ENCODE peak calls at places on chromosomes 3 and 15, in four cellular contexts. One of them, this sample, is unnamed.

GRCh38 chr3:149417174-149417573 is 39.7 kb upstream of the TM4SF1 start:
- DNase-seq in transverse colon: no peak
- DNase-seq in foreskin fibroblast: no peak
- DNase-seq in AG04449: no peak
- DNase-seq in this sample: no peak

GRCh38 chr3:10996345-10997050 is 4.0 kb downstream of the SLC6A1 start:
- DNase-seq in transverse colon: no peak
- DNase-seq in foreskin fibroblast: no peak
- DNase-seq in AG04449: no peak
- DNase-seq in this sample: no peak

GRCh38 chr3:112653209-112653871 is 12.4 kb upstream of the CCDC80 start:
- DNase-seq in transverse colon: no peak
- DNase-seq in foreskin fibroblast: peak; percentile 97
- DNase-seq in AG04449: peak; percentile 98
- DNase-seq in this sample: peak; percentile 88

GRCh38 chr15:60507596-60508424 is 28.9 kb upstream of the ICE2 start:
- DNase-seq in transverse colon: peak; percentile 33
- DNase-seq in foreskin fibroblast: peak; percentile 50
- DNase-seq in AG04449: peak; percentile 24
- DNase-seq in this sample: peak; percentile 83

GRCh38 chr15:64213646-64214045 is 50.8 kb upstream of the PPIB start:
- DNase-seq in transverse colon: no peak
- DNase-seq in foreskin fibroblast: no peak
- DNase-seq in AG04449: no peak
- DNase-seq in this sample: no peak

GRCh38 chr15:40150163-40150925 is 10.5 kb upstream of the BUB1B start:
- DNase-seq in transverse colon: peak; percentile 15
- DNase-seq in foreskin fibroblast: peak; percentile 58
- DNase-seq in AG04449: no peak
- DNase-seq in this sample: peak; percentile 68

GRCh38 chr3:177441813-177442646 is 244.7 kb upstream of the TBL1XR1 start:
- DNase-seq in transverse colon: no peak
- DNase-seq in foreskin fibroblast: no peak
- DNase-seq in AG04449: no peak
- DNase-seq in this sample: no peak

GRCh38 chr3:72379500-72380187 is 468.6 kb downstream of the SHQ1 start:
- DNase-seq in transverse colon: no peak
- DNase-seq in foreskin fibroblast: no peak
- DNase-seq in AG04449: no peak
- DNase-seq in this sample: peak; percentile 62

GRCh38 chr3:27312044-27312668 is 57.0 kb downstream of the NEK10 start:
- DNase-seq in transverse colon: no peak
- DNase-seq in foreskin fibroblast: peak; percentile 63
- DNase-seq in AG04449: peak; percentile 46
- DNase-seq in this sample: peak; percentile 81

GRCh38 chr15:57345584-57345983 is 30.7 kb upstream of the CGNL1 start:
- DNase-seq in transverse colon: no peak
- DNase-seq in foreskin fibroblast: no peak
- DNase-seq in AG04449: no peak
- DNase-seq in this sample: no peak

GRCh38 chr3:59273976-59274375 is 224.2 kb upstream of the CFAP20DC start:
- DNase-seq in transverse colon: no peak
- DNase-seq in foreskin fibroblast: no peak
- DNase-seq in AG04449: no peak
- DNase-seq in this sample: peak; percentile 12

GRCh38 chr3:117788086-117788485 is 1078.5 kb downstream of the TUSC7 start:
- DNase-seq in transverse colon: no peak
- DNase-seq in foreskin fibroblast: peak; percentile 83
- DNase-seq in AG04449: peak; percentile 95
- DNase-seq in this sample: peak; percentile 50

GRCh38 chr3:111903067-111903511 is 44.0 kb downstream of the PHLDB2 start:
- DNase-seq in transverse colon: no peak
- DNase-seq in foreskin fibroblast: peak; percentile 89
- DNase-seq in AG04449: no peak
- DNase-seq in this sample: peak; percentile 82

GRCh38 chr15:27235161-27235560 is 264.2 kb downstream of the GABRG3 start:
- DNase-seq in transverse colon: no peak
- DNase-seq in foreskin fibroblast: no peak
- DNase-seq in AG04449: no peak
- DNase-seq in this sample: no peak

GRCh38 chr15:66167854-66168253 is 85.7 kb downstream of the MEGF11 start:
- DNase-seq in transverse colon: no peak
- DNase-seq in foreskin fibroblast: no peak
- DNase-seq in AG04449: no peak
- DNase-seq in this sample: no peak
- H3K4me3 ChIP-seq in transverse colon: no peak overlapping the region
- H3K4me3 ChIP-seq in foreskin fibroblast: no peak overlapping the region
- H3K4me3 ChIP-seq in AG04449: no peak overlapping the region
- H3K4me3 ChIP-seq in this sample: no peak overlapping the region

DNA sequence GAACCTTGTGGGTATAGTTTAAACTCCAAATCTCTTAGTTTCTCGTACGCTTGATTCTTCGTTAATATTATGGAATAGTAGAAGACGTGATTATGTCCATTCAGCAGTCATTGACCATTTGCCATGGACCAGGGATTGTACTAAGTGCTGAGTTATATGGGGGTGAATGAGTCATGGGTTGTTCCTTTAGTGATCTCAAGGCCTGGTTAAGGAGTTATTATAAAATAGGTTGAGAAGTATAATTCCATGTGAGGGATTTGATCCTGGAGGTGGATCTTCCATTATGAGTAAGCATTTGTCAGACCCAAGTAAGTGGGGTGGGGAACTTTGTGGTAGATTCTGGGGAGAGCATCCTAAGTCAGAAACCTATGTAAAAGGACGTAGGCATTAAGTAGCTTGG is 15.4 kb downstream of the NR2C2 start:
- DNase-seq in transverse colon: no peak
- DNase-seq in foreskin fibroblast: peak; percentile 44
- DNase-seq in AG04449: no peak
- DNase-seq in this sample: no peak
- TF ChIP-seq CTCF in transverse colon: no peak
- TF ChIP-seq CTCF in foreskin fibroblast: no peak
- TF ChIP-seq CTCF in AG04449: no peak
- TF ChIP-seq CTCF in this sample: no peak

DNA sequence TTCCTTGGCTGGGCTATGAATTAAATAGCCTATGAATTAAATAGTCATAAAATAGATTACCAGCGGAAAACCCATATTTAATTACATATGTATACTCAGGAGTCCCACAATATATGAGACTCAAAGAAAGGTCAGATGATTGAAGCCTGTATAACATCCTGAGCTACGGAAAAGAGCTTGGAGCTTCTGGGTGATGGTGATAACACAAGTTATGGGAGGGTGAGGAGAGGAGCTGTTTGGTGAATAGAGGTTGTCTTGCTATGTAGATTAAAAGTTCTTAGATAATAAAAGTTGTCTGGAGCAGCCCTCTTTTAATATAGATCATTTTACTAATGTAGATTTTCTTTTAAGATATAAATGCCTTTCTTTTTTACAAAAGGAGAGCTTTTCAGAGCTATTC is 1.8 kb downstream of the PML start:
- DNase-seq in transverse colon: no peak
- DNase-seq in foreskin fibroblast: no peak
- DNase-seq in AG04449: no peak
- DNase-seq in this sample: no peak
- H3K4me3 ChIP-seq in transverse colon: peak overlapping the region; percentile 88
- H3K4me3 ChIP-seq in foreskin fibroblast: peak overlapping the region; percentile 99
- H3K4me3 ChIP-seq in AG04449: peak overlapping the region; percentile 69
- H3K4me3 ChIP-seq in this sample: peak overlapping the region; percentile 92

DNA sequence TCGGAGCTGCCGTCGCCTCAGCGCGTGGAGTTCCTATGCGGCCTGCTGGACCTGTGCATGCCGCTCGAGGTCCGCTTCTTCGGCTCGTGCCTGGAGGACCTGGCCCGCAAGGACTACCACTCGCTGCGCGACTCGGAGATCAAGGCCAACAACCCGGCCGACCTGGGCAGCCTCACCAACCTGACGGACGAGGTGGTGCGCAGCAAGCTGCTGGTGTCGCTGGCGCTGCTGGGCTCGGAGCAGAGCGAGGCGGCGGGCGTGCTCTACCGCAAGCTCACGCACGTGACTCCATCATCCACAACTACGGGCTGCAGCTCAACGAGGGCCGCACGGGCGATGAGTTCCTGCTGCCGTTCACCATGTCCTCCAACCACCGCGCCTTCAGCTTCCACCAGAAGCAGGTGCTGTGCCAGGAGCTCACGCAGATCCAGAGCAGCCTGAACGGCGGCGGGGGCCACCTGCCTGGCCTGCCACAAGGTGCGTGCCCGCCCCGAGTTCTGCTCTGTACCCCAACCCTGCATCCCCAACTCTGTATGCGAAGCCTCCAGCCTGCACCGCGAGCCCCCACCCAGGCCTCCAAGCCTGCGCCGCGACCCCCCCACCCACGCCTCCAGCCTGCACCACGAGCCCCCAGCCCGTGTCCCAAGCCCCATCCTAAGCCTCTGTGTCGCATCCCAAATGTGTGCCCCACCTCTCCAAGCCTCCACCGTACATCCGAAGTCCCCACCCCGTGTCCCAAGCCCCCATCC is 178.2 kb downstream of the OR4M2 start:
- DNase-seq in transverse colon: no peak
- DNase-seq in foreskin fibroblast: no peak
- DNase-seq in AG04449: no peak
- DNase-seq in this sample: no peak
- TF ChIP-seq CTCF in transverse colon: no peak
- TF ChIP-seq CTCF in foreskin fibroblast: no peak
- TF ChIP-seq CTCF in AG04449: no peak
- TF ChIP-seq CTCF in this sample: no peak

This sample was measured in fibroblast of pulmonary artery.